ENCODE peak calls at places on chromosomes 16 and 17, in four cellular contexts. W is lung, X is ovary, C is A673. J is an unnamed sample.

GRCh38 chr16:49992825-49993224 is 32.2 kb upstream of the CNEP1R1 start:
- DNase-seq in W (no peak), C (no peak), X (no peak), J (no peak)

GRCh38 chr17:53525590-53525989 is 297.1 kb upstream of the KIF2B start:
- DNase-seq in X (no peak), C (no peak), W (no peak), J (no peak)

GRCh38 chr17:55463600-55463999 is 42.0 kb upstream of the MMD start:
- DNase-seq in C (no peak), X (no peak), W (no peak), J (no peak)

GRCh38 chr17:77610518-77610893 is 348.0 kb upstream of the TNRC6C start:
- DNase-seq in W (no peak), C (no peak), X (no peak), J (no peak)

GRCh38 chr17:3843935-3844516 is 2.0 kb downstream of the NCBP3 start:
- DNase-seq in X (no peak), C (peak; percentile 52), W (no peak), J (peak; percentile 63)

GRCh38 chr16:84845496-84846002 is 25.8 kb downstream of the CRISPLD2 start:
- DNase-seq in W (no peak), X (no peak), C (peak; percentile 13), J (no peak)

GRCh38 chr17:42791948-42792347 is 6.6 kb downstream of the COA3 start:
- DNase-seq in X (no peak), W (no peak), C (no peak), J (no peak)

GRCh38 chr16:5768445-5768844 is 670.9 kb upstream of the EEF2KMT start:
- DNase-seq in C (no peak), X (no peak), W (no peak), J (no peak)

GRCh38 chr17:82231562-82232321 is 2.9 kb downstream of the SLC16A3 start:
- DNase-seq in X (peak; percentile 78), C (no peak), W (peak; percentile 88), J (peak; percentile 89)

GRCh38 chr16:24499193-24499814 is 40.1 kb upstream of the RBBP6 start:
- DNase-seq in X (no peak), W (no peak), C (peak; percentile 95), J (peak; percentile 22)

GRCh38 chr17:30290696-30291570 is 811 bp downstream of the BLMH start:
- DNase-seq in W (peak; percentile 36), C (peak; percentile 18), X (peak; percentile 52), J (peak; percentile 72)

GRCh38 chr16:2224183-2224486 is 744 bp downstream of the E4F1 start:
- DNase-seq in W (no peak), X (no peak), C (no peak), J (no peak)

GRCh38 chr17:69434164-69434579 is 19.7 kb downstream of the MAP2K6 start:
- DNase-seq in W (no peak), X (no peak), C (peak; percentile 91), J (no peak)

GRCh38 chr17:47996201-47996600 is 25.3 kb downstream of the CDK5RAP3 start:
- DNase-seq in X (no peak), W (no peak), C (no peak), J (no peak)

GRCh38 chr17:7056386-7056785 is 12.5 kb upstream of the SLC16A11 start:
- DNase-seq in X (no peak), W (no peak), C (no peak), J (no peak)

GRCh38 chr16:85460983-85461813 is 151.9 kb upstream of the GSE1 start:
- DNase-seq in W (peak; percentile 47), X (peak; percentile 83), C (peak; percentile 61), J (peak; percentile 52)

GRCh38 chr16:79003026-79003617 is 597.4 kb downstream of the MAF start:
- DNase-seq in C (no peak), W (no peak), X (no peak), J (no peak)

GRCh38 chr17:61380836-61381525 is 18.7 kb upstream of the TBX2 start:
- DNase-seq in W (no peak), C (no peak), X (no peak), J (no peak)

GRCh38 chr17:4304417-4305027 is 40.7 kb upstream of the ANKFY1 start:
- DNase-seq in X (no peak), W (peak; percentile 51), C (peak; percentile 68), J (peak; percentile 69)

GRCh38 chr16:58853830-58854229 is 119.7 kb upstream of the GOT2 start:
- DNase-seq in W (no peak), X (no peak), C (no peak), J (no peak)

GRCh38 chr17:6255331-6255730 is 179.6 kb downstream of the AIPL1 start:
- DNase-seq in W (no peak), C (no peak), X (no peak), J (no peak)

GRCh38 chr16:81442909-81443687 is 1.5 kb upstream of the CMIP start:
- DNase-seq in C (no peak), X (no peak), W (no peak), J (no peak)

GRCh38 chr16:23847938-23848337 is 12.2 kb downstream of the PRKCB start:
- DNase-seq in W (no peak), C (no peak), X (no peak), J (no peak)

GRCh38 chr17:63573634-63574033 is 23.4 kb downstream of the DCAF7 start:
- DNase-seq in X (no peak), C (no peak), W (no peak), J (no peak)

GRCh38 chr16:69322343-69322742 is 8.0 kb downstream of the PDF start:
- DNase-seq in X (no peak), C (no peak), W (no peak), J (no peak)

GRCh38 chr16:85829266-85829665 is 29.8 kb downstream of the COX4I1 start:
- DNase-seq in C (no peak), X (no peak), W (no peak), J (no peak)

GRCh38 chr16:48109496-48109895 is 46.3 kb downstream of the ABCC12 start:
- DNase-seq in W (no peak), C (no peak), X (no peak), J (no peak)

GRCh38 chr16:49330562-49331201 is 42.9 kb upstream of the C16orf78 start:
- DNase-seq in X (no peak), W (peak; percentile 11), C (no peak), J (no peak)

GRCh38 chr16:75687361-75687760 is 10.6 kb upstream of the CPHXL2 start:
- DNase-seq in C (no peak), X (no peak), W (no peak), J (no peak)

GRCh38 chr16:58620396-58620795 is 9.2 kb downstream of the CNOT1 start:
- DNase-seq in W (no peak), C (no peak), X (no peak), J (no peak)

GRCh38 chr17:11240041-11240801 is 792 bp upstream of the SHISA6 start:
- DNase-seq in X (no peak), C (peak; percentile 77), W (no peak), J (peak; percentile 22)

GRCh38 chr17:68460096-68460495 is 2.8 kb upstream of the WIPI1 start:
- DNase-seq in W (no peak), X (no peak), C (no peak), J (no peak)

GRCh38 chr16:53022374-53022773 is 30.3 kb downstream of the CHD9NB start:
- DNase-seq in C (peak; percentile 79), W (peak; percentile 34), X (no peak), J (peak; percentile 34)

GRCh38 chr16:46768809-46769208 is 20.7 kb upstream of the MYLK3 start:
- DNase-seq in W (no peak), C (no peak), X (no peak), J (no peak)

GRCh38 chr17:49193513-49194296 is 16.7 kb downstream of the GNGT2 start:
- DNase-seq in C (peak; percentile 92), X (peak; percentile 81), W (peak; percentile 42), J (peak; percentile 74)

GRCh38 chr16:70476272-70477020 is 22.1 kb downstream of the FCSK start:
- DNase-seq in X (no peak), W (no peak), C (peak; percentile 44), J (no peak)

GRCh38 chr16:70481929-70482536 is 27.6 kb downstream of the FCSK start:
- DNase-seq in C (no peak), W (no peak), X (no peak), J (no peak)

GRCh38 chr16:70478169-70478568 is 23.8 kb downstream of the FCSK start:
- DNase-seq in C (no peak), X (no peak), W (no peak), J (no peak)

GRCh38 chr16:70480127-70481105 is 26.0 kb downstream of the FCSK start:
- DNase-seq in X (no peak), C (no peak), W (no peak), J (no peak)

DNA sequence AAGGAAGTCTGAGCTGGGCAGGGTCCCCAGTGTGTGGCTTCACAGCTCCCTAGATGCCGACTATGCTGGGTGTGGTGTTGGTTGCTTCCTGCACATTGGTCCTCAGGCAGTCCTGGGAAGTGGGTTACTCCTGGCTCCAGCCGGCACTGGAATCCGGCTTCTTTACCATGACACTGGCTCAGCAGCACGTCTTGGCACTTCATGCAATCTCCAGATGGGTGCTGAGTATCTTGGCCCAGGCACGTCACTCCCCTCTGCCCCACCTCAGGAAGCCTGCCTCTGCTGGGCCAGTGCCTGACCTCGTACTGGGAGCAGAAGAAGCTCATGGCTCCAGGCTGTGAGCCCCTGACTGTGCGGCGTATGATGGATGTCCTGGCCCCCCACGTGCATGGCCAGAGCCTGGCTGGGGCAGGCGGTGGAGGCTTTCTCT is 24.5 kb downstream of the FCSK start:
- DNase-seq in X (no peak), C (no peak), W (no peak), J (no peak)
- H3K27ac ChIP-seq in X (no peak overlapping the region), C (no peak overlapping the region), W (no peak overlapping the region), J (no peak overlapping the region)

GRCh38 chr16:11687606-11688519 is 19.6 kb downstream of the SNN start:
- DNase-seq in C (no peak), X (no peak), W (no peak), J (no peak)
- TF ChIP-seq CTCF in C (no peak), X (no peak), W (no peak), J (no peak)

DNA sequence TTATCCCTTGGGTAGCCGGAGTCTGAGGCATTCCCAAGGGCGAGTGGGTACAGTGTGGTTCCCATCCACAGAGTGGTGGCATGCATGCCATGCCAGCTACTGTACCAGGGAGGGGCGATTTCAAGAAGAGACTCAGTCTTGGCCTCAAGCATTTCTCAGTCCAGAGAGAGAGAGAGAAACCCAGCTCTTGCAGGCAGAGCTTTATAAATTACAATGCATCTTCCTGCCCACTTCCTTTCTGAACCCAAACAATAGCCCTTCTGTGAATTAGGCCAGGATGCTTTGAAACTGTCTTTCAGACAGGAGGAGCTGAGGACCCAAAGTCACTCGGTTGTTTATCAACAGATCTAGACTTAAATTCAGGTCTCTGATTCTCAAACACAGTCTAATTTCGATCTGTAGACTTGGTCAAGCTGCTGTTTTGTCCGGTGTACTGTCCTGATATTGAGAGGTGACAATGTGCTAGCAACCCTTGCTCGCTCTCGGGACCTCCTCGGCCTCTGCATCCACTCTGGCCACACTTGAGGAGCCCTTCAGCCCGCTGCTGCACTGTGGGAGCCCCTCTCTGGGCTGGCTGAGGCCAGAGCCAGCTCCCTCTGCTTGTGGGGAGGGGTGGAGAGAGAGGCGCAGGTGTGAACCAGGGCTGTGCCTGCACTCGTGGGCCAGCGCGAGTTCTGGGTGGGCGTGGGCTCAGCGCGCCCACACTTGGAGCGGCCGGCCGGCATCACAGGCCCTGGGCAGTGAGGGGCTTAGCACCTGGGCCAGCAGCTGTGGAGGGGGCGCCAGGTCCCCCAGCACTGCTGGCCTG is 408.0 kb downstream of the UTP18 start:
- DNase-seq in X (no peak), W (no peak), C (no peak), J (no peak)
- H3K4me3 ChIP-seq in X (no peak overlapping the region), W (no peak overlapping the region), C (no peak overlapping the region), J (no peak overlapping the region)

GRCh38 chr16:27113341-27113841 is 46.7 kb downstream of the C16orf82 start:
- DNase-seq in X (no peak), W (peak; percentile 28), C (no peak), J (no peak)
- H3K27ac ChIP-seq in X (no peak overlapping the region), W (no peak overlapping the region), C (no peak overlapping the region), J (no peak overlapping the region)

J was measured in colonic mucosa.